ENCODE peak calls at places on chromosomes 13 and 19, in ten cellular contexts. One of them, this sample, is unnamed.

GRCh38 chr13:46609726-46610125 is 56.8 kb downstream of the LRCH1 start:
- DNase-seq in uterus: no peak
- DNase-seq in spleen: no peak
- DNase-seq in transverse colon: no peak
- DNase-seq in IMR-90: no peak
- DNase-seq in ovary: no peak
- DNase-seq in breast epithelium: no peak
- DNase-seq in body of pancreas: no peak
- DNase-seq in heart left ventricle: no peak
- DNase-seq in HCT116: no peak
- DNase-seq in this sample: no peak

GRCh38 chr19:3667766-3668165 is 32.5 kb downstream of the PIP5K1C start:
- DNase-seq in body of pancreas: no peak
- DNase-seq in ovary: no peak
- DNase-seq in HCT116: no peak
- DNase-seq in heart left ventricle: no peak
- DNase-seq in transverse colon: no peak
- DNase-seq in spleen: no peak
- DNase-seq in breast epithelium: no peak
- DNase-seq in uterus: no peak
- DNase-seq in IMR-90: no peak
- DNase-seq in this sample: no peak

GRCh38 chr13:110230661-110231347 is 76.2 kb downstream of the COL4A1 start:
- DNase-seq in uterus: no peak
- DNase-seq in spleen: no peak
- DNase-seq in ovary: no peak
- DNase-seq in heart left ventricle: no peak
- DNase-seq in HCT116: no peak
- DNase-seq in breast epithelium: no peak
- DNase-seq in IMR-90: no peak
- DNase-seq in transverse colon: no peak
- DNase-seq in body of pancreas: no peak
- DNase-seq in this sample: no peak

GRCh38 chr13:111912453-111912866 is 154.5 kb upstream of the SOX1 start:
- DNase-seq in uterus: no peak
- DNase-seq in spleen: peak
- DNase-seq in ovary: no peak
- DNase-seq in transverse colon: no peak
- DNase-seq in HCT116: no peak
- DNase-seq in body of pancreas: peak
- DNase-seq in breast epithelium: peak
- DNase-seq in heart left ventricle: no peak
- DNase-seq in IMR-90: no peak
- DNase-seq in this sample: no peak

GRCh38 chr13:66036024-66036614 is 1194.0 kb downstream of the PCDH9 start:
- DNase-seq in ovary: no peak
- DNase-seq in breast epithelium: no peak
- DNase-seq in uterus: no peak
- DNase-seq in HCT116: no peak
- DNase-seq in body of pancreas: no peak
- DNase-seq in spleen: no peak
- DNase-seq in transverse colon: no peak
- DNase-seq in IMR-90: peak
- DNase-seq in heart left ventricle: no peak
- DNase-seq in this sample: no peak

GRCh38 chr19:19337120-19337519 is 16.5 kb downstream of the MAU2 start:
- DNase-seq in breast epithelium: no peak
- DNase-seq in heart left ventricle: no peak
- DNase-seq in body of pancreas: no peak
- DNase-seq in HCT116: no peak
- DNase-seq in ovary: no peak
- DNase-seq in uterus: no peak
- DNase-seq in transverse colon: no peak
- DNase-seq in IMR-90: no peak
- DNase-seq in spleen: no peak
- DNase-seq in this sample: no peak

GRCh38 chr19:38904463-38905185 is 4.9 kb downstream of the NFKBIB start:
- DNase-seq in breast epithelium: no peak
- DNase-seq in transverse colon: no peak
- DNase-seq in ovary: no peak
- DNase-seq in heart left ventricle: no peak
- DNase-seq in IMR-90: no peak
- DNase-seq in uterus: no peak
- DNase-seq in body of pancreas: no peak
- DNase-seq in HCT116: no peak
- DNase-seq in spleen: no peak
- DNase-seq in this sample: no peak

GRCh38 chr19:19207637-19208582 is 3.8 kb upstream of the NCAN start:
- DNase-seq in ovary: no peak
- DNase-seq in heart left ventricle: no peak
- DNase-seq in body of pancreas: no peak
- DNase-seq in breast epithelium: no peak
- DNase-seq in transverse colon: no peak
- DNase-seq in spleen: no peak
- DNase-seq in HCT116: no peak
- DNase-seq in IMR-90: no peak
- DNase-seq in uterus: no peak
- DNase-seq in this sample: no peak

GRCh38 chr13:44309771-44310767 is 63.6 kb upstream of the SERP2 start:
- DNase-seq in breast epithelium: no peak
- DNase-seq in body of pancreas: no peak
- DNase-seq in spleen: no peak
- DNase-seq in HCT116: no peak
- DNase-seq in transverse colon: peak
- DNase-seq in uterus: no peak
- DNase-seq in heart left ventricle: peak
- DNase-seq in ovary: no peak
- DNase-seq in IMR-90: no peak
- DNase-seq in this sample: peak

GRCh38 chr13:41780736-41781708 is 179.9 kb downstream of the VWA8 start:
- DNase-seq in spleen: no peak
- DNase-seq in uterus: no peak
- DNase-seq in transverse colon: no peak
- DNase-seq in heart left ventricle: no peak
- DNase-seq in body of pancreas: no peak
- DNase-seq in ovary: no peak
- DNase-seq in breast epithelium: peak
- DNase-seq in IMR-90: peak
- DNase-seq in HCT116: no peak
- DNase-seq in this sample: no peak

GRCh38 chr19:39817888-39818561 is 15.9 kb downstream of the DYRK1B start:
- DNase-seq in HCT116: no peak
- DNase-seq in breast epithelium: no peak
- DNase-seq in uterus: no peak
- DNase-seq in heart left ventricle: no peak
- DNase-seq in transverse colon: no peak
- DNase-seq in spleen: no peak
- DNase-seq in ovary: no peak
- DNase-seq in body of pancreas: no peak
- DNase-seq in IMR-90: no peak
- DNase-seq in this sample: peak

DNA sequence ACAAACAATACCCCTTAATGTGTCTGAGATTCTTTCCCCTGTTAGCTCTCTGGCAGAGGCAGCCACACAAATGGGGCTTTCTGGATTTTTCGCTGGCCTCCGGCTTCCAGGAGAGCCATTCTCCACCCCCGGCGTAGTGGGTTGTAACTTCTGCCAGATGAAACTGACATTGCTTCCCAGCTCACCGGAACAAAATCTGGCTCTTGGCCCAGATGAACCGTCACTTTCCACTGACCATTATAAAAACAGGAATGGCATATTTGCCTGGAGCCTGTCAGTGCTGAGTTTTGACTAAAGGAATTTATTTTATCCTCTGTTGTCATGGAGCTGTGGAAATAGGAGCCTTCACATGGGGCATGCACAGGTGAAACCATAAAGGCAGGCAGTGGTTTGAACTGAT is 120.6 kb upstream of the GPR12 start:
- DNase-seq in HCT116: no peak
- DNase-seq in breast epithelium: peak
- DNase-seq in ovary: no peak
- DNase-seq in body of pancreas: no peak
- DNase-seq in IMR-90: peak
- DNase-seq in transverse colon: no peak
- DNase-seq in uterus: no peak
- DNase-seq in heart left ventricle: peak
- DNase-seq in spleen: no peak
- DNase-seq in this sample: no peak
- H3K27ac ChIP-seq in HCT116: no peak
- H3K27ac ChIP-seq in breast epithelium: no peak
- H3K27ac ChIP-seq in ovary: no peak
- H3K27ac ChIP-seq in body of pancreas: no peak
- H3K27ac ChIP-seq in IMR-90: no peak
- H3K27ac ChIP-seq in transverse colon: no peak
- H3K27ac ChIP-seq in uterus: no peak
- H3K27ac ChIP-seq in heart left ventricle: no peak
- H3K27ac ChIP-seq in spleen: no peak
- H3K27ac ChIP-seq in this sample: no peak

GRCh38 chr19:35716735-35716984 is 1.1 kb upstream of the KMT2B start:
- DNase-seq in IMR-90: no peak
- DNase-seq in breast epithelium: no peak
- DNase-seq in spleen: peak
- DNase-seq in body of pancreas: no peak
- DNase-seq in heart left ventricle: no peak
- DNase-seq in transverse colon: no peak
- DNase-seq in HCT116: no peak
- DNase-seq in uterus: no peak
- DNase-seq in ovary: no peak
- DNase-seq in this sample: no peak

GRCh38 chr19:35717665-35718344 is at the start of gene KMT2B:
- DNase-seq in body of pancreas: no peak
- DNase-seq in IMR-90: no peak
- DNase-seq in HCT116: no peak
- DNase-seq in transverse colon: peak
- DNase-seq in breast epithelium: no peak
- DNase-seq in uterus: peak
- DNase-seq in spleen: no peak
- DNase-seq in ovary: peak
- DNase-seq in heart left ventricle: no peak
- DNase-seq in this sample: peak

GRCh38 chr19:35718345-35719041 is 690 bp downstream of the KMT2B start:
- DNase-seq in heart left ventricle: no peak
- DNase-seq in HCT116: no peak
- DNase-seq in spleen: peak
- DNase-seq in IMR-90: no peak
- DNase-seq in uterus: peak
- DNase-seq in ovary: no peak
- DNase-seq in body of pancreas: peak
- DNase-seq in breast epithelium: no peak
- DNase-seq in transverse colon: peak
- DNase-seq in this sample: no peak

GRCh38 chr19:35715981-35716734 is 1.6 kb upstream of the KMT2B start:
- DNase-seq in IMR-90: peak
- DNase-seq in uterus: peak
- DNase-seq in spleen: peak
- DNase-seq in transverse colon: no peak
- DNase-seq in heart left ventricle: peak
- DNase-seq in ovary: peak
- DNase-seq in HCT116: no peak
- DNase-seq in body of pancreas: peak
- DNase-seq in breast epithelium: no peak
- DNase-seq in this sample: no peak

GRCh38 chr19:35716985-35717664 is 678 bp upstream of the KMT2B start:
- DNase-seq in body of pancreas: peak
- DNase-seq in uterus: peak
- DNase-seq in IMR-90: peak
- DNase-seq in transverse colon: peak
- DNase-seq in breast epithelium: peak
- DNase-seq in heart left ventricle: peak
- DNase-seq in spleen: peak
- DNase-seq in HCT116: peak
- DNase-seq in ovary: peak
- DNase-seq in this sample: peak
- TF ChIP-seq POLR2A in body of pancreas: no peak
- TF ChIP-seq POLR2A in uterus: peak
- TF ChIP-seq POLR2A in IMR-90: no peak
- TF ChIP-seq POLR2A in transverse colon: peak
- TF ChIP-seq POLR2A in breast epithelium: no peak
- TF ChIP-seq POLR2A in heart left ventricle: peak
- TF ChIP-seq POLR2A in spleen: no peak
- TF ChIP-seq POLR2A in HCT116: no peak
- TF ChIP-seq POLR2A in ovary: no peak
- TF ChIP-seq POLR2A in this sample: peak

GRCh38 chr13:32889986-32890565 is 126.1 kb upstream of the KL start:
- DNase-seq in spleen: no peak
- DNase-seq in heart left ventricle: no peak
- DNase-seq in IMR-90: no peak
- DNase-seq in HCT116: no peak
- DNase-seq in transverse colon: no peak
- DNase-seq in breast epithelium: no peak
- DNase-seq in uterus: no peak
- DNase-seq in ovary: no peak
- DNase-seq in body of pancreas: no peak
- DNase-seq in this sample: no peak
- TF ChIP-seq CTCF in spleen: no peak
- TF ChIP-seq CTCF in heart left ventricle: no peak
- TF ChIP-seq CTCF in IMR-90: no peak
- TF ChIP-seq CTCF in HCT116: no peak
- TF ChIP-seq CTCF in transverse colon: no peak
- TF ChIP-seq CTCF in breast epithelium: no peak
- TF ChIP-seq CTCF in uterus: no peak
- TF ChIP-seq CTCF in ovary: no peak
- TF ChIP-seq CTCF in body of pancreas: no peak
- TF ChIP-seq CTCF in this sample: no peak

GRCh38 chr19:5137571-5138124 is 168.7 kb downstream of the KDM4B start:
- DNase-seq in transverse colon: no peak
- DNase-seq in body of pancreas: peak
- DNase-seq in breast epithelium: no peak
- DNase-seq in heart left ventricle: no peak
- DNase-seq in spleen: no peak
- DNase-seq in ovary: no peak
- DNase-seq in IMR-90: no peak
- DNase-seq in HCT116: no peak
- DNase-seq in uterus: no peak
- DNase-seq in this sample: no peak

GRCh38 chr19:5134683-5135082 is 165.8 kb downstream of the KDM4B start:
- DNase-seq in breast epithelium: no peak
- DNase-seq in IMR-90: no peak
- DNase-seq in spleen: no peak
- DNase-seq in heart left ventricle: no peak
- DNase-seq in transverse colon: no peak
- DNase-seq in uterus: no peak
- DNase-seq in ovary: no peak
- DNase-seq in body of pancreas: no peak
- DNase-seq in HCT116: no peak
- DNase-seq in this sample: no peak

GRCh38 chr19:5137114-5137513 is 168.2 kb downstream of the KDM4B start:
- DNase-seq in spleen: no peak
- DNase-seq in transverse colon: no peak
- DNase-seq in breast epithelium: no peak
- DNase-seq in IMR-90: no peak
- DNase-seq in uterus: no peak
- DNase-seq in ovary: no peak
- DNase-seq in heart left ventricle: no peak
- DNase-seq in body of pancreas: no peak
- DNase-seq in HCT116: no peak
- DNase-seq in this sample: no peak

GRCh38 chr19:5133986-5134595 is 165.2 kb downstream of the KDM4B start:
- DNase-seq in ovary: no peak
- DNase-seq in uterus: no peak
- DNase-seq in IMR-90: no peak
- DNase-seq in breast epithelium: no peak
- DNase-seq in transverse colon: no peak
- DNase-seq in body of pancreas: no peak
- DNase-seq in heart left ventricle: no peak
- DNase-seq in HCT116: no peak
- DNase-seq in spleen: no peak
- DNase-seq in this sample: no peak

GRCh38 chr19:5136060-5136855 is 167.3 kb downstream of the KDM4B start:
- DNase-seq in body of pancreas: no peak
- DNase-seq in uterus: no peak
- DNase-seq in breast epithelium: no peak
- DNase-seq in ovary: no peak
- DNase-seq in spleen: no peak
- DNase-seq in HCT116: no peak
- DNase-seq in heart left ventricle: no peak
- DNase-seq in transverse colon: no peak
- DNase-seq in IMR-90: no peak
- DNase-seq in this sample: no peak
- H3K27ac ChIP-seq in body of pancreas: no peak
- H3K27ac ChIP-seq in uterus: no peak
- H3K27ac ChIP-seq in breast epithelium: no peak
- H3K27ac ChIP-seq in ovary: no peak
- H3K27ac ChIP-seq in spleen: peak
- H3K27ac ChIP-seq in HCT116: no peak
- H3K27ac ChIP-seq in heart left ventricle: no peak
- H3K27ac ChIP-seq in transverse colon: no peak
- H3K27ac ChIP-seq in IMR-90: no peak
- H3K27ac ChIP-seq in this sample: no peak

This sample was measured in gastrocnemius medialis.